ENCODE peak calls at places on chromosomes 4 and X, in nine cellular contexts. B is A549, O is fibroblast of lung, L is HL-60, R is tibial artery, U is HCT116, E is prostate gland, Q is mammary epithelial cell, Z is lung. T is an unnamed sample.

GRCh38 chr4:124144302-124144701 is 568.2 kb downstream of the ANKRD50 start:
- DNase-seq in B (no peak), E (peak; percentile 16), Z (no peak), R (no peak), O (peak; percentile 77), U (no peak), L (no peak), Q (peak; percentile 17), T (no peak)

GRCh38 chr4:138555584-138555983 is 313.4 kb upstream of the SLC7A11 start:
- DNase-seq in Z (no peak), E (no peak), O (no peak), L (peak; percentile 20), U (no peak), B (peak; percentile 52), Q (no peak), R (no peak), T (no peak)

GRCh38 chr4:123809864-123810263 is 413.3 kb downstream of the SPRY1 start:
- DNase-seq in O (no peak), Q (no peak), E (no peak), U (no peak), L (no peak), B (no peak), Z (no peak), R (no peak), T (no peak)

GRCh38 chr4:112183252-112183651 is 38.0 kb downstream of the FAM241A start:
- DNase-seq in R (no peak), U (no peak), Q (peak; percentile 69), O (peak; percentile 67), L (no peak), Z (no peak), B (no peak), E (no peak), T (no peak)

GRCh38 chr4:108821056-108821925 is 58.4 kb upstream of the ETNPPL start:
- DNase-seq in O (no peak), L (no peak), E (no peak), U (no peak), Z (no peak), B (no peak), Q (peak; percentile 32), R (no peak), T (no peak)

GRCh38 chr4:113436360-113436759 is 325.2 kb downstream of the CAMK2D start:
- DNase-seq in U (no peak), L (no peak), Q (peak; percentile 48), Z (no peak), R (no peak), O (peak; percentile 78), E (no peak), B (no peak), T (no peak)

GRCh38 chrX:781216-782211 is 150.9 kb downstream of the SHOX start:
- DNase-seq in E (no peak), Q (no peak), L (no peak), R (no peak), B (no peak), Z (no peak), U (no peak), O (no peak), T (no peak)

GRCh38 chr4:21888195-21888976 is 60.2 kb downstream of the KCNIP4 start:
- DNase-seq in U (no peak), O (peak; percentile 96), Q (peak; percentile 92), L (no peak), B (peak; percentile 4), R (no peak), E (no peak), Z (no peak), T (peak; percentile 36)

GRCh38 chrX:128698528-128698927 is 646.3 kb upstream of the ACTRT1 start:
- DNase-seq in L (no peak), U (no peak), Z (no peak), O (no peak), E (no peak), R (no peak), Q (no peak), B (no peak), T (no peak)

GRCh38 chrX:97039363-97040029 is 155.8 kb downstream of the RPA4 start:
- DNase-seq in Z (no peak), U (no peak), Q (peak; percentile 9), B (no peak), E (peak; percentile 8), O (peak; percentile 66), L (no peak), R (peak; percentile 21), T (no peak)

GRCh38 chr4:10057023-10057395 is 35.7 kb upstream of the SLC2A9 start:
- DNase-seq in B (no peak), E (no peak), O (no peak), Q (no peak), Z (no peak), U (no peak), L (no peak), R (no peak), T (no peak)

GRCh38 chr4:176150283-176150682 is 45.1 kb downstream of the SPATA4 start:
- DNase-seq in B (peak; percentile 18), L (no peak), Z (no peak), U (peak; percentile 23), E (no peak), O (peak; percentile 31), Q (peak; percentile 11), R (no peak), T (peak; percentile 22)

GRCh38 chrX:40483502-40483901 is 97.3 kb upstream of the ATP6AP2 start:
- DNase-seq in B (no peak), R (no peak), L (no peak), E (no peak), Z (no peak), U (no peak), O (no peak), Q (no peak), T (no peak)

GRCh38 chr4:172547724-172548123 is 620.9 kb upstream of the GALNT7 start:
- DNase-seq in R (no peak), Z (no peak), U (no peak), L (no peak), O (no peak), Q (no peak), E (no peak), B (peak; percentile 2), T (no peak)

GRCh38 chr4:126338572-126338971 is 1023.8 kb downstream of the FAT4 start:
- DNase-seq in Q (no peak), R (no peak), U (no peak), B (no peak), L (no peak), O (no peak), Z (no peak), E (no peak), T (no peak)

GRCh38 chrX:10166731-10167149 is 10.0 kb downstream of the CLCN4 start:
- DNase-seq in R (no peak), Z (no peak), Q (peak; percentile 48), L (peak; percentile 55), E (no peak), U (no peak), B (no peak), O (no peak), T (no peak)
- TF ChIP-seq CTCF in R (no peak), Z (no peak), Q (no peak), L (no peak), E (no peak), U (no peak), B (no peak), O (no peak), T (no peak)

GRCh38 chr4:1195109-1195671 is 22.8 kb upstream of the SPON2 start:
- DNase-seq in O (no peak), E (no peak), L (no peak), Q (no peak), R (no peak), B (no peak), U (no peak), Z (no peak), T (no peak)

GRCh38 chr4:1192493-1193205 is 20.3 kb upstream of the SPON2 start:
- DNase-seq in E (peak; percentile 3), Z (no peak), L (no peak), U (no peak), Q (no peak), O (no peak), B (peak; percentile 20), R (peak; percentile 28), T (no peak)

GRCh38 chr4:1195894-1196401 is 23.6 kb upstream of the SPON2 start:
- DNase-seq in Z (peak; percentile 26), L (no peak), B (no peak), U (no peak), Q (no peak), R (no peak), E (no peak), O (no peak), T (no peak)

GRCh38 chr4:1193206-1194027 is 21.0 kb upstream of the SPON2 start:
- DNase-seq in R (peak; percentile 17), Q (no peak), U (no peak), O (no peak), E (no peak), Z (no peak), L (no peak), B (no peak), T (no peak)

GRCh38 chr4:1194028-1194900 is 21.9 kb upstream of the SPON2 start:
- DNase-seq in Z (no peak), E (no peak), Q (no peak), U (no peak), B (no peak), R (peak; percentile 52), L (no peak), O (no peak), T (no peak)
- H3K27ac ChIP-seq in Z (peak overlapping the region; percentile 61), E (peak overlapping the region; percentile 43), Q (no peak overlapping the region), U (no peak overlapping the region), B (peak overlapping the region; percentile 89), R (peak overlapping the region; percentile 90), L (peak overlapping the region; percentile 36), O (peak overlapping the region; percentile 81), T (peak overlapping the region; percentile 13)

DNA sequence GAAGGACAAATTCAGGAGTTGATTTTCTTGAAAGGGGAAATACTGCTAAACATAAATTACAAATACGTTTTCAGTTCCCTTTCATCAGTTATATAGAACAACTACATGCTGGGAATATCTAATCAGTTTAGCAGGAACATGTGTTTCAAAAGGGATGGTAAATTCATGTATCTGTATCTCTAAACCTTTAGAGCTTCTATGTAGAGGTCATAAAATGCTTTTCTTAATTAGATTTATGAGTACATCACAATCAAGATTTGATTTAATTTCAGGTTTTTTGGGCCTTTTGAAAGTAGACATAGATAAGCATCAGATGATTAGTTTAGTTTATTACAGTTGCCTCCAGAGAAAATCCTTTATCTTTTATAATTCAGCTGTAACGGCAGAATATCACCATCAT is 12.9 kb downstream of the PDLIM3 start:
- DNase-seq in Q (no peak), Z (no peak), L (no peak), O (no peak), B (no peak), E (no peak), R (no peak), U (no peak), T (no peak)
- TF ChIP-seq CTCF in Q (no peak), Z (no peak), L (no peak), O (no peak), B (no peak), E (no peak), R (no peak), U (no peak), T (no peak)

DNA sequence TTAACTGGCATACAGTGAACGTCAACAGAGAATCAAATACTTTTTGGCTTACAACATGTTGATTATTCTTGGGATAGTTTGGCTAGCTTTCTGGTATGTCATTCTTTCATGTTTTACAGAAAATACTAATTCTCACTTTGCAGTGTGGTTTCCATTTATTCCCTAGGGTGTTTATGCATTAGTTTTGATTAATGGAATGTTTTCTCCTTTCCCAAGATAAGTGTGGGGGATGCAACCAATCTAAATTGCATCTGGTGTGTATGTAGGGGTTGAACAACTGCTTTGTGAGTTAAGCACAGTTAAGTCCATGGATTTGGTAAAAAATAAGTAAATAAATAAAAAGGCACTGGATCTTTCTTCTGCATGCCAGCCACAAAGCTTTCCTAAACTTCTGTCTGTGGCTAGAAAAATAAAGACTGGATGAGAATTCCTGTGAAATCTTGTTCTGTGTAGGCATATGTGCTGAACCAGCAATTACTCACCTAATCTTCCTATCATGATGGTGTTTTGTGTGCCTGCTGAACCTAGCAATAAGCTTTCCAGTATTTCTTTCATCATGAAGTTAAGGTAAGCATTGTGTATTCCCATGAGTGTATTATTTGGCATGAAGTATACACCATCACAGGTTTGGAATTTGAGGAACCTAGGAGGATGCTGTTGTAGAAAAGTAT is 50.6 kb upstream of the TENM3 start:
- DNase-seq in O (peak; percentile 93), Z (no peak), R (no peak), B (no peak), Q (peak; percentile 84), L (no peak), E (no peak), U (no peak), T (peak; percentile 9)
- H3K27ac ChIP-seq in O (no peak overlapping the region), Z (no peak overlapping the region), R (no peak overlapping the region), B (no peak overlapping the region), Q (peak overlapping the region; percentile 7), L (no peak overlapping the region), E (no peak overlapping the region), U (no peak overlapping the region), T (no peak overlapping the region)

T was measured in RWPE1.